ENCODE peak calls at places on chromosomes 6 and 20, in eight cellular contexts. Q is astrocyte of the cerebellum; R is spleen; F is WERI-Rb-1; V is HTR-8/SVneo; S is activated CD8-positive, alpha-beta memory T cell treated with anti-CD3 and anti-CD28 coated beads, Interleukin-2, amount 50 U/mL, for 48 hours; W is NCI-H524; J is mesendoderm. N is an unnamed sample.

GRCh38 chr20:34473262-34473883 is 42.8 kb upstream of the DYNLRB1 start:
- DNase-seq in W (peak; percentile 56), F (peak; percentile 85), J (peak; percentile 69), S (peak; percentile 62), Q (no peak), V (peak; percentile 38), R (no peak), N (peak; percentile 39)

GRCh38 chr6:69232506-69233194 is 564.2 kb downstream of the LMBRD1 start:
- DNase-seq in J (peak; percentile 78), W (peak; percentile 52), Q (peak; percentile 67), R (peak; percentile 77), S (peak; percentile 69), F (peak; percentile 68), V (peak; percentile 32), N (no peak)

GRCh38 chr6:130913119-130913518 is 85.9 kb downstream of the SMLR1 start:
- DNase-seq in J (peak; percentile 59), W (no peak), F (no peak), S (no peak), R (no peak), Q (no peak), V (no peak), N (no peak)

GRCh38 chr6:127582777-127583462 is 5.9 kb downstream of the C6orf58 start:
- DNase-seq in F (no peak), V (peak; percentile 20), S (no peak), J (no peak), R (no peak), Q (peak; percentile 42), W (no peak), N (no peak)

GRCh38 chr6:138426500-138427123 is 22.6 kb downstream of the HEBP2 start:
- DNase-seq in J (no peak), F (no peak), V (no peak), S (no peak), Q (no peak), R (no peak), W (no peak), N (no peak)

GRCh38 chr20:37755665-37756064 is 61.8 kb downstream of the CTNNBL1 start:
- DNase-seq in S (no peak), R (no peak), Q (no peak), V (no peak), W (no peak), J (peak; percentile 18), F (peak; percentile 53), N (no peak)

GRCh38 chr20:6711950-6712634 is 55.4 kb upstream of the BMP2 start:
- DNase-seq in S (no peak), W (no peak), V (no peak), F (no peak), R (no peak), J (no peak), Q (no peak), N (no peak)

GRCh38 chr6:111995409-111995808 is 58.5 kb upstream of the CCN6 start:
- DNase-seq in Q (no peak), W (peak; percentile 40), V (no peak), J (no peak), S (no peak), R (no peak), F (no peak), N (no peak)

GRCh38 chr6:145483191-145483996 is 251.9 kb downstream of the EPM2A start:
- DNase-seq in J (no peak), R (no peak), S (no peak), Q (no peak), F (no peak), W (no peak), V (no peak), N (no peak)

GRCh38 chr6:31042801-31043200 is 32.5 kb downstream of the MUC22 start:
- DNase-seq in J (peak; percentile 91), Q (no peak), R (no peak), V (peak; percentile 76), S (no peak), W (no peak), F (no peak), N (peak; percentile 4)

GRCh38 chr6:43871933-43872332 is 101.9 kb downstream of the VEGFA start:
- DNase-seq in Q (no peak), S (no peak), R (no peak), W (no peak), F (no peak), J (no peak), V (no peak), N (no peak)

GRCh38 chr20:1440024-1440423 is 26.6 kb downstream of the NSFL1C start:
- DNase-seq in F (peak; percentile 29), J (peak; percentile 85), S (no peak), V (no peak), Q (no peak), R (no peak), W (no peak), N (no peak)

GRCh38 chr6:33662318-33662717 is 41.2 kb downstream of the ITPR3 start:
- DNase-seq in V (no peak), F (no peak), S (no peak), Q (no peak), R (peak; percentile 67), W (no peak), J (no peak), N (no peak)

GRCh38 chr6:31354788-31355539 is 2.0 kb downstream of the HLA-B start:
- DNase-seq in J (no peak), S (no peak), V (no peak), W (no peak), R (peak; percentile 71), Q (no peak), F (no peak), N (no peak)

GRCh38 chr6:38651121-38651784 is 11.5 kb upstream of the BTBD9 start:
- DNase-seq in V (no peak), S (no peak), R (no peak), Q (no peak), F (no peak), W (no peak), J (no peak), N (no peak)

GRCh38 chr6:13695217-13695616 is 16.4 kb downstream of the RANBP9 start:
- DNase-seq in Q (no peak), W (no peak), J (no peak), S (no peak), F (no peak), V (no peak), R (no peak), N (no peak)

GRCh38 chr6:1893470-1894130 is 283.9 kb downstream of the FOXC1 start:
- DNase-seq in R (no peak), Q (no peak), J (peak; percentile 70), S (no peak), F (no peak), V (no peak), W (no peak), N (no peak)

GRCh38 chr20:38633577-38634093 is 32.0 kb downstream of the ARHGAP40 start:
- DNase-seq in S (peak; percentile 80), J (peak; percentile 86), F (peak; percentile 75), W (peak; percentile 48), Q (no peak), V (peak; percentile 90), R (peak; percentile 79), N (peak; percentile 79)

GRCh38 chr6:9155836-9156235 is 720.5 kb upstream of the SLC35B3 start:
- DNase-seq in R (no peak), Q (no peak), J (no peak), F (no peak), S (no peak), V (no peak), W (no peak), N (no peak)

GRCh38 chr20:21505161-21505809 is 8.6 kb downstream of the NKX2-2 start:
- DNase-seq in V (peak; percentile 74), F (peak; percentile 67), R (peak; percentile 91), S (peak; percentile 100), W (no peak), J (peak; percentile 74), Q (no peak), N (peak; percentile 82)

GRCh38 chr20:33649201-33649631 is 12.9 kb upstream of the C20orf144 start:
- DNase-seq in F (peak; percentile 83), W (peak; percentile 98), Q (no peak), S (no peak), J (no peak), R (peak; percentile 68), V (no peak), N (peak; percentile 77)

GRCh38 chr20:833450-834150 is at the start of gene FAM110A:
- DNase-seq in Q (peak; percentile 75), V (peak; percentile 91), R (peak; percentile 99), F (peak; percentile 96), J (peak; percentile 97), S (peak; percentile 96), W (peak; percentile 98), N (peak; percentile 97)

GRCh38 chr6:23446394-23447001 is 679.5 kb upstream of the NRSN1 start:
- DNase-seq in J (peak; percentile 49), Q (peak; percentile 55), F (peak; percentile 43), V (peak; percentile 5), S (no peak), W (peak; percentile 64), R (no peak), N (peak; percentile 89)

GRCh38 chr6:11586574-11586973 is 49.0 kb downstream of the TMEM170B start:
- DNase-seq in V (no peak), R (no peak), F (no peak), Q (peak; percentile 87), J (peak; percentile 72), S (no peak), W (no peak), N (no peak)

GRCh38 chr20:43844778-43845614 is 69.7 kb upstream of the TOX2 start:
- DNase-seq in R (no peak), V (peak; percentile 80), Q (peak; percentile 94), J (peak; percentile 60), S (peak; percentile 29), W (no peak), F (no peak), N (peak; percentile 7)